ENCODE peak calls at places on chromosomes 13 and 19, in six cellular contexts. One of them, this sample, is unnamed.

GRCh38 chr19:17183271-17183757 is 31.8 kb upstream of the USE1 start:
- DNase-seq in stimulated activated naive CD8-positive, alpha-beta T cell treated with anti-CD3 and anti-CD28 coated beads, Interleukin-15, Interleukin-2, amounts not matched to agents 100 U/mL and 50 U/mL, for 24 hours: peak; percentile 47
- DNase-seq in iPS DF 6.9: no peak
- DNase-seq in GM12864: no peak
- DNase-seq in cardiac muscle cell: no peak
- DNase-seq in GM23248: no peak
- DNase-seq in this sample: no peak

GRCh38 chr13:113796211-113796875 is 37.3 kb downstream of the TMEM255B start:
- DNase-seq in GM23248: no peak
- DNase-seq in stimulated activated naive CD8-positive, alpha-beta T cell treated with anti-CD3 and anti-CD28 coated beads, Interleukin-15, Interleukin-2, amounts not matched to agents 100 U/mL and 50 U/mL, for 24 hours: no peak
- DNase-seq in cardiac muscle cell: no peak
- DNase-seq in iPS DF 6.9: no peak
- DNase-seq in GM12864: no peak
- DNase-seq in this sample: no peak

GRCh38 chr13:80939581-80939980 is 598.7 kb upstream of the SPRY2 start:
- DNase-seq in GM12864: no peak
- DNase-seq in cardiac muscle cell: no peak
- DNase-seq in iPS DF 6.9: no peak
- DNase-seq in stimulated activated naive CD8-positive, alpha-beta T cell treated with anti-CD3 and anti-CD28 coated beads, Interleukin-15, Interleukin-2, amounts not matched to agents 100 U/mL and 50 U/mL, for 24 hours: no peak
- DNase-seq in GM23248: no peak
- DNase-seq in this sample: no peak

GRCh38 chr19:28176193-28176592 is 1036.8 kb downstream of the UQCRFS1 start:
- DNase-seq in iPS DF 6.9: no peak
- DNase-seq in GM12864: no peak
- DNase-seq in stimulated activated naive CD8-positive, alpha-beta T cell treated with anti-CD3 and anti-CD28 coated beads, Interleukin-15, Interleukin-2, amounts not matched to agents 100 U/mL and 50 U/mL, for 24 hours: no peak
- DNase-seq in cardiac muscle cell: no peak
- DNase-seq in GM23248: no peak
- DNase-seq in this sample: no peak

GRCh38 chr13:22311734-22312404 is 641.0 kb downstream of the FGF9 start:
- DNase-seq in iPS DF 6.9: no peak
- DNase-seq in GM12864: no peak
- DNase-seq in cardiac muscle cell: no peak
- DNase-seq in stimulated activated naive CD8-positive, alpha-beta T cell treated with anti-CD3 and anti-CD28 coated beads, Interleukin-15, Interleukin-2, amounts not matched to agents 100 U/mL and 50 U/mL, for 24 hours: no peak
- DNase-seq in GM23248: no peak
- DNase-seq in this sample: no peak

GRCh38 chr19:55098716-55099556 is 18.5 kb downstream of the PPP1R12C start:
- DNase-seq in iPS DF 6.9: no peak
- DNase-seq in stimulated activated naive CD8-positive, alpha-beta T cell treated with anti-CD3 and anti-CD28 coated beads, Interleukin-15, Interleukin-2, amounts not matched to agents 100 U/mL and 50 U/mL, for 24 hours: no peak
- DNase-seq in GM12864: no peak
- DNase-seq in GM23248: no peak
- DNase-seq in cardiac muscle cell: no peak
- DNase-seq in this sample: no peak

GRCh38 chr13:40933508-40933907 is 85.6 kb downstream of the ELF1 start:
- DNase-seq in iPS DF 6.9: no peak
- DNase-seq in GM23248: no peak
- DNase-seq in cardiac muscle cell: no peak
- DNase-seq in stimulated activated naive CD8-positive, alpha-beta T cell treated with anti-CD3 and anti-CD28 coated beads, Interleukin-15, Interleukin-2, amounts not matched to agents 100 U/mL and 50 U/mL, for 24 hours: no peak
- DNase-seq in GM12864: no peak
- DNase-seq in this sample: no peak

GRCh38 chr19:1907563-1908363 is 2.6 kb downstream of the ADAT3 start:
- DNase-seq in GM23248: peak; percentile 32
- DNase-seq in stimulated activated naive CD8-positive, alpha-beta T cell treated with anti-CD3 and anti-CD28 coated beads, Interleukin-15, Interleukin-2, amounts not matched to agents 100 U/mL and 50 U/mL, for 24 hours: no peak
- DNase-seq in iPS DF 6.9: no peak
- DNase-seq in GM12864: no peak
- DNase-seq in cardiac muscle cell: no peak
- DNase-seq in this sample: no peak

GRCh38 chr19:4829001-4829712 is 2.4 kb downstream of the TICAM1 start:
- DNase-seq in cardiac muscle cell: no peak
- DNase-seq in GM12864: no peak
- DNase-seq in iPS DF 6.9: no peak
- DNase-seq in stimulated activated naive CD8-positive, alpha-beta T cell treated with anti-CD3 and anti-CD28 coated beads, Interleukin-15, Interleukin-2, amounts not matched to agents 100 U/mL and 50 U/mL, for 24 hours: no peak
- DNase-seq in GM23248: no peak
- DNase-seq in this sample: no peak

GRCh38 chr13:113119166-113119821 is 3.3 kb upstream of the F10 start:
- DNase-seq in cardiac muscle cell: no peak
- DNase-seq in GM12864: no peak
- DNase-seq in GM23248: no peak
- DNase-seq in iPS DF 6.9: no peak
- DNase-seq in stimulated activated naive CD8-positive, alpha-beta T cell treated with anti-CD3 and anti-CD28 coated beads, Interleukin-15, Interleukin-2, amounts not matched to agents 100 U/mL and 50 U/mL, for 24 hours: no peak
- DNase-seq in this sample: no peak

GRCh38 chr19:6440905-6441304 is 7.3 kb upstream of the SLC25A41 start:
- DNase-seq in cardiac muscle cell: no peak
- DNase-seq in iPS DF 6.9: no peak
- DNase-seq in stimulated activated naive CD8-positive, alpha-beta T cell treated with anti-CD3 and anti-CD28 coated beads, Interleukin-15, Interleukin-2, amounts not matched to agents 100 U/mL and 50 U/mL, for 24 hours: no peak
- DNase-seq in GM12864: no peak
- DNase-seq in GM23248: no peak
- DNase-seq in this sample: no peak

GRCh38 chr19:10830941-10831779 is 4.9 kb downstream of the TMED1 start:
- DNase-seq in GM23248: no peak
- DNase-seq in iPS DF 6.9: no peak
- DNase-seq in stimulated activated naive CD8-positive, alpha-beta T cell treated with anti-CD3 and anti-CD28 coated beads, Interleukin-15, Interleukin-2, amounts not matched to agents 100 U/mL and 50 U/mL, for 24 hours: no peak
- DNase-seq in cardiac muscle cell: no peak
- DNase-seq in GM12864: no peak
- DNase-seq in this sample: no peak

GRCh38 chr13:110911880-110912279 is 3.0 kb downstream of the ANKRD10 start:
- DNase-seq in cardiac muscle cell: no peak
- DNase-seq in iPS DF 6.9: no peak
- DNase-seq in GM23248: peak; percentile 53
- DNase-seq in stimulated activated naive CD8-positive, alpha-beta T cell treated with anti-CD3 and anti-CD28 coated beads, Interleukin-15, Interleukin-2, amounts not matched to agents 100 U/mL and 50 U/mL, for 24 hours: no peak
- DNase-seq in GM12864: no peak
- DNase-seq in this sample: peak; percentile 38

GRCh38 chr13:41821195-41821594 is 139.7 kb downstream of the VWA8 start:
- DNase-seq in stimulated activated naive CD8-positive, alpha-beta T cell treated with anti-CD3 and anti-CD28 coated beads, Interleukin-15, Interleukin-2, amounts not matched to agents 100 U/mL and 50 U/mL, for 24 hours: no peak
- DNase-seq in iPS DF 6.9: no peak
- DNase-seq in cardiac muscle cell: no peak
- DNase-seq in GM23248: no peak
- DNase-seq in GM12864: no peak
- DNase-seq in this sample: no peak

GRCh38 chr19:1068111-1069001 is 1.4 kb downstream of the ARHGAP45 start:
- DNase-seq in cardiac muscle cell: no peak
- DNase-seq in GM23248: no peak
- DNase-seq in GM12864: no peak
- DNase-seq in stimulated activated naive CD8-positive, alpha-beta T cell treated with anti-CD3 and anti-CD28 coated beads, Interleukin-15, Interleukin-2, amounts not matched to agents 100 U/mL and 50 U/mL, for 24 hours: peak; percentile 78
- DNase-seq in iPS DF 6.9: no peak
- DNase-seq in this sample: no peak

GRCh38 chr19:34787059-34787824 is 14.2 kb upstream of the ZNF599 start:
- DNase-seq in stimulated activated naive CD8-positive, alpha-beta T cell treated with anti-CD3 and anti-CD28 coated beads, Interleukin-15, Interleukin-2, amounts not matched to agents 100 U/mL and 50 U/mL, for 24 hours: no peak
- DNase-seq in cardiac muscle cell: no peak
- DNase-seq in iPS DF 6.9: no peak
- DNase-seq in GM12864: no peak
- DNase-seq in GM23248: no peak
- DNase-seq in this sample: no peak

GRCh38 chr13:77536358-77536757 is 852 bp downstream of the SCEL start:
- DNase-seq in GM23248: no peak
- DNase-seq in GM12864: no peak
- DNase-seq in stimulated activated naive CD8-positive, alpha-beta T cell treated with anti-CD3 and anti-CD28 coated beads, Interleukin-15, Interleukin-2, amounts not matched to agents 100 U/mL and 50 U/mL, for 24 hours: no peak
- DNase-seq in iPS DF 6.9: no peak
- DNase-seq in cardiac muscle cell: no peak
- DNase-seq in this sample: no peak

GRCh38 chr19:29858621-29859020 is 46.8 kb downstream of the CCNE1 start:
- DNase-seq in stimulated activated naive CD8-positive, alpha-beta T cell treated with anti-CD3 and anti-CD28 coated beads, Interleukin-15, Interleukin-2, amounts not matched to agents 100 U/mL and 50 U/mL, for 24 hours: no peak
- DNase-seq in GM23248: no peak
- DNase-seq in iPS DF 6.9: no peak
- DNase-seq in cardiac muscle cell: no peak
- DNase-seq in GM12864: no peak
- DNase-seq in this sample: no peak

GRCh38 chr19:46487802-46488445 is 7.7 kb downstream of the PNMA8B start:
- DNase-seq in iPS DF 6.9: no peak
- DNase-seq in cardiac muscle cell: peak; percentile 80
- DNase-seq in GM12864: no peak
- DNase-seq in GM23248: peak; percentile 85
- DNase-seq in stimulated activated naive CD8-positive, alpha-beta T cell treated with anti-CD3 and anti-CD28 coated beads, Interleukin-15, Interleukin-2, amounts not matched to agents 100 U/mL and 50 U/mL, for 24 hours: peak; percentile 83
- DNase-seq in this sample: peak; percentile 74

GRCh38 chr19:343941-344624 is 513 bp downstream of the MIER2 start:
- DNase-seq in iPS DF 6.9: no peak
- DNase-seq in GM23248: peak; percentile 73
- DNase-seq in GM12864: no peak
- DNase-seq in stimulated activated naive CD8-positive, alpha-beta T cell treated with anti-CD3 and anti-CD28 coated beads, Interleukin-15, Interleukin-2, amounts not matched to agents 100 U/mL and 50 U/mL, for 24 hours: peak; percentile 57
- DNase-seq in cardiac muscle cell: peak; percentile 19
- DNase-seq in this sample: peak; percentile 41

GRCh38 chr13:108276060-108276459 is 6.5 kb downstream of the TNFSF13B start:
- DNase-seq in stimulated activated naive CD8-positive, alpha-beta T cell treated with anti-CD3 and anti-CD28 coated beads, Interleukin-15, Interleukin-2, amounts not matched to agents 100 U/mL and 50 U/mL, for 24 hours: no peak
- DNase-seq in cardiac muscle cell: peak; percentile 45
- DNase-seq in GM12864: no peak
- DNase-seq in iPS DF 6.9: no peak
- DNase-seq in GM23248: no peak
- DNase-seq in this sample: no peak

GRCh38 chr19:17402982-17403855 is 2.2 kb downstream of the BST2 start:
- DNase-seq in GM12864: no peak
- DNase-seq in cardiac muscle cell: peak; percentile 31
- DNase-seq in GM23248: peak; percentile 49
- DNase-seq in iPS DF 6.9: no peak
- DNase-seq in stimulated activated naive CD8-positive, alpha-beta T cell treated with anti-CD3 and anti-CD28 coated beads, Interleukin-15, Interleukin-2, amounts not matched to agents 100 U/mL and 50 U/mL, for 24 hours: peak; percentile 68
- DNase-seq in this sample: no peak

GRCh38 chr13:104389722-104390121 is 1323.5 kb upstream of the SLC10A2 start:
- DNase-seq in iPS DF 6.9: no peak
- DNase-seq in cardiac muscle cell: peak; percentile 67
- DNase-seq in GM12864: no peak
- DNase-seq in stimulated activated naive CD8-positive, alpha-beta T cell treated with anti-CD3 and anti-CD28 coated beads, Interleukin-15, Interleukin-2, amounts not matched to agents 100 U/mL and 50 U/mL, for 24 hours: no peak
- DNase-seq in GM23248: no peak
- DNase-seq in this sample: no peak

This sample was measured in EH.